ENCODE peak calls at places on chromosomes 7 and 10, in ten cellular contexts. S is left ventricle myocardium inferior; C is IMR-90; X is mammary epithelial cell; Q is CD8-positive, alpha-beta memory T cell; J is HAP-1; V is psoas muscle; L is CD8-positive, alpha-beta T cell; G is body of pancreas; W is neural progenitor cell. T is an unnamed sample. For H3K4me1, the result is how much of the 10 kb centered on the place peaks cover.

GRCh38 chr7:27113991-27114866 is 11.7 kb upstream of the HOXA2 start:
- DNase-seq in S (no peak), C (peak), X (peak), Q (no peak), J (no peak), V (peak), L (no peak), G (no peak), W (no peak), T (no peak)

GRCh38 chr7:141842904-141843303 is 1.6 kb upstream of the PRSS37 start:
- DNase-seq in S (no peak), C (no peak), X (no peak), Q (no peak), J (no peak), V (no peak), L (no peak), G (no peak), W (no peak), T (no peak)

GRCh38 chr7:141043621-141044020 is 28.9 kb upstream of the MRPS33 start:
- DNase-seq in S (no peak), C (no peak), X (no peak), Q (no peak), J (no peak), V (no peak), L (no peak), G (no peak), W (no peak), T (no peak)

GRCh38 chr7:158572000-158572828 is 15.4 kb downstream of the PTPRN2 start:
- DNase-seq in S (no peak), C (no peak), X (no peak), Q (no peak), J (no peak), V (no peak), L (no peak), G (peak), W (peak), T (no peak)

GRCh38 chr10:62037890-62038608 is 136.6 kb downstream of the ARID5B start:
- DNase-seq in S (no peak), C (no peak), X (no peak), Q (no peak), J (peak), V (no peak), L (no peak), G (no peak), W (no peak), T (no peak)

GRCh38 chr7:30348083-30348560 is 63.7 kb downstream of the ZNRF2 start:
- DNase-seq in S (no peak), C (peak), X (peak), Q (peak), J (no peak), V (no peak), L (peak), G (no peak), W (no peak), T (peak)

GRCh38 chr10:63257784-63258183 is 124.7 kb downstream of the NRBF2 start:
- DNase-seq in S (no peak), C (no peak), X (no peak), Q (no peak), J (no peak), V (no peak), L (no peak), G (no peak), W (no peak), T (no peak)

GRCh38 chr7:93747019-93747418 is 143.5 kb downstream of the TFPI2 start:
- DNase-seq in S (no peak), C (no peak), X (no peak), Q (no peak), J (no peak), V (no peak), L (no peak), G (no peak), W (no peak), T (no peak)

GRCh38 chr10:121819049-121819448 is 108.8 kb downstream of the ATE1 start:
- DNase-seq in S (no peak), C (peak), X (no peak), Q (no peak), J (peak), V (no peak), L (no peak), G (no peak), W (no peak), T (no peak)

GRCh38 chr10:49512121-49512809 is 26.7 kb downstream of the ERCC6 start:
- DNase-seq in S (no peak), C (peak), X (peak), Q (peak), J (no peak), V (no peak), L (no peak), G (peak), W (peak), T (peak)

GRCh38 chr7:128904381-128905197 is 5.9 kb downstream of the KCP start:
- DNase-seq in S (no peak), C (peak), X (peak), Q (peak), J (peak), V (no peak), L (no peak), G (no peak), W (peak), T (peak)

GRCh38 chr7:42976371-42976770 is 44.2 kb downstream of the MRPL32 start:
- DNase-seq in S (no peak), C (no peak), X (no peak), Q (no peak), J (no peak), V (no peak), L (no peak), G (no peak), W (no peak), T (no peak)

GRCh38 chr10:97497572-97498075 is 598 bp downstream of the MMS19 start:
- DNase-seq in S (peak), C (peak), X (peak), Q (peak), J (peak), V (peak), L (peak), G (peak), W (peak), T (peak)

GRCh38 chr10:76649723-76650127 is 987.9 kb downstream of the KCNMA1 start:
- DNase-seq in S (no peak), C (peak), X (peak), Q (no peak), J (no peak), V (no peak), L (no peak), G (peak), W (no peak), T (no peak)

GRCh38 chr7:74266191-74266963 is 12.2 kb upstream of the RFC2 start:
- DNase-seq in S (no peak), C (no peak), X (no peak), Q (no peak), J (no peak), V (no peak), L (no peak), G (no peak), W (no peak), T (no peak)

GRCh38 chr10:64112697-64113367 is 591.6 kb downstream of the REEP3 start:
- DNase-seq in S (no peak), C (no peak), X (no peak), Q (no peak), J (no peak), V (no peak), L (no peak), G (no peak), W (no peak), T (no peak)

GRCh38 chr7:15620491-15621185 is 58.8 kb upstream of the AGMO start:
- DNase-seq in S (no peak), C (no peak), X (no peak), Q (no peak), J (no peak), V (no peak), L (no peak), G (no peak), W (no peak), T (peak)

GRCh38 chr10:25725917-25726716 is 207.9 kb upstream of the MYO3A start:
- DNase-seq in S (no peak), C (peak), X (peak), Q (peak), J (peak), V (no peak), L (no peak), G (peak), W (peak), T (peak)

GRCh38 chr10:111360260-111360925 is 283.6 kb downstream of the ADRA2A start:
- DNase-seq in S (peak), C (no peak), X (peak), Q (no peak), J (no peak), V (peak), L (no peak), G (peak), W (peak), T (peak)

GRCh38 chr10:72173635-72174296 is 42.0 kb upstream of the ANAPC16 start:
- DNase-seq in S (no peak), C (peak), X (no peak), Q (no peak), J (no peak), V (no peak), L (no peak), G (no peak), W (no peak), T (no peak)

GRCh38 chr7:107967420-107967819 is 35.5 kb downstream of the LAMB1 start:
- DNase-seq in S (no peak), C (no peak), X (no peak), Q (no peak), J (no peak), V (no peak), L (no peak), G (no peak), W (no peak), T (no peak)

GRCh38 chr7:7693881-7694280 is 24.5 kb downstream of the RPA3 start:
- DNase-seq in S (no peak), C (peak), X (peak), Q (no peak), J (no peak), V (no peak), L (no peak), G (no peak), W (no peak), T (no peak)

GRCh38 chr10:46541017-46541661 is 15.3 kb downstream of the GPRIN2 start:
- DNase-seq in S (peak), C (no peak), X (no peak), Q (no peak), J (no peak), V (peak), L (no peak), G (peak), W (peak), T (peak)

GRCh38 chr7:55156919-55157318 is 138.1 kb downstream of the EGFR start:
- DNase-seq in S (no peak), C (no peak), X (no peak), Q (no peak), J (no peak), V (no peak), L (no peak), G (no peak), W (peak), T (no peak)

GRCh38 chr10:59736749-59737148 is 16.5 kb downstream of the MRLN start:
- DNase-seq in S (no peak), C (no peak), X (no peak), Q (no peak), J (no peak), V (no peak), L (no peak), G (no peak), W (no peak), T (no peak)

GRCh38 chr7:1514993-1515392 is 10.8 kb upstream of the INTS1 start:
- DNase-seq in S (no peak), C (no peak), X (no peak), Q (no peak), J (no peak), V (no peak), L (no peak), G (no peak), W (no peak), T (no peak)

GRCh38 chr10:48836605-48837004 is 103.0 kb downstream of the LRRC18 start:
- DNase-seq in S (peak), C (no peak), X (no peak), Q (no peak), J (no peak), V (no peak), L (no peak), G (no peak), W (no peak), T (no peak)

GRCh38 chr7:94050046-94050445 is 45.9 kb upstream of the BET1 start:
- DNase-seq in S (no peak), C (no peak), X (no peak), Q (no peak), J (no peak), V (no peak), L (no peak), G (no peak), W (no peak), T (no peak)

DNA sequence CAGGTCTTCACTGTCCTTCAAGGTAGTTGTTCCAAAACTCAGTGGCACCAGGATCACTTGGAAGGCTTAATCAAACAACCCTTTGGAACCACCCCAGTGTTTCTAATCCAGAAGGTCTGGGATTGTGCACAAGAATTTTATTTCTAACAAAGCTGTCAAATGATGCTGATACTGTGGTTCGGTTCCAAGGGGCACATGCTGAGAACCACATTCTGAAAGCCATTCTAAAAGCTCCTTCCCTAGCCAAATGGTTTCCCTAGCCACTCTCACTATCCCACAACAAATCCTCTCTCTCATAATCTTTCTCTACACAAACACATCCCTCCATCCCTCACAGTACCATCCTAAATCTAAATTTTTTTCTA is 52.1 kb downstream of the MACC1 start:
- DNase-seq in S (no peak), C (no peak), X (no peak), Q (no peak), J (no peak), V (no peak), L (no peak), G (no peak), W (no peak), T (no peak)
- H3K4me3 ChIP-seq in S (no peak), C (no peak), X (no peak), Q (no peak), J (no peak), V (no peak), L (no peak), G (no peak), W (no peak), T (no peak)

DNA sequence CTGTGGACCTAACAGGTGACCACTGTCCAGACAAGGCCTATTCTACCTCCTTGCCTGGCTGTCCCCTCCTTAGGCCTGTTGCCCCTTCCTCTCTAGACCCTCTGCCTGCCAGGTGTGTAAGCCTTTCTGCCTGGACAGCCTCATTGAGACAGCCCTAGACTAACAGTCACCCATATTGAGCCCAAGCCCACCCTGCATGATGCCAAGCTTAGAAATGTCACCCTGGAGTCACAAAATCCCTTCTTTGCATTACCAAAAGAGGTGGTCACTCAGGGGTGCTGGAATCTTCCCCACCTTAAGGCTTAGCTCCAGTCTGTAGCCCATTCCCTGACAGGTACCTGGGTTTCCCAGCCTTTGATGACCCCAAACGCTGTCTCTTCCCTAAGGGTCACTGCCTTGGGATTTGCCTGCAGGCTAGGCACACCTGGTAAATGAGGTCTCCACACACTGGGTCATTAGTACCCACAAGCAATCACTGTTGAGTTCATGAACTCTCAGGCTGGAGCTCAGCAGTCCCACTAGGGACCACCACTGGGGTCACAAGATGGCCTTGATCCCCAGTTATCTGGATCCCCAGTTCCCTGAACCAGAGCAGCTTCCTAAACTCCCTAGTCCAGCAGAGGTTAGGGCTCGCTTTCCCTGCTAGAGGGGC is 54.9 kb upstream of the CAMK2B start:
- DNase-seq in S (no peak), C (no peak), X (no peak), Q (no peak), J (no peak), V (no peak), L (no peak), G (no peak), W (no peak), T (no peak)
- H3K4me1 ChIP-seq in S (under half), C (half or more), X (under half), Q (under half), J (under half), V (under half), L (under half), G (under half), W (under half), T (under half)

GRCh38 chr7:41467596-41467995 is 235.3 kb downstream of the INHBA start:
- DNase-seq in S (no peak), C (no peak), X (no peak), Q (no peak), J (no peak), V (no peak), L (no peak), G (no peak), W (no peak), T (no peak)

GRCh38 chr7:41478187-41478586 is 224.7 kb downstream of the INHBA start:
- DNase-seq in S (no peak), C (peak), X (no peak), Q (no peak), J (no peak), V (no peak), L (no peak), G (no peak), W (no peak), T (peak)

GRCh38 chr7:41470081-41470480 is 232.8 kb downstream of the INHBA start:
- DNase-seq in S (no peak), C (no peak), X (no peak), Q (no peak), J (no peak), V (no peak), L (no peak), G (no peak), W (no peak), T (no peak)

GRCh38 chr7:41476117-41476803 is 226.6 kb downstream of the INHBA start:
- DNase-seq in S (no peak), C (no peak), X (no peak), Q (no peak), J (no peak), V (no peak), L (no peak), G (no peak), W (no peak), T (no peak)

DNA sequence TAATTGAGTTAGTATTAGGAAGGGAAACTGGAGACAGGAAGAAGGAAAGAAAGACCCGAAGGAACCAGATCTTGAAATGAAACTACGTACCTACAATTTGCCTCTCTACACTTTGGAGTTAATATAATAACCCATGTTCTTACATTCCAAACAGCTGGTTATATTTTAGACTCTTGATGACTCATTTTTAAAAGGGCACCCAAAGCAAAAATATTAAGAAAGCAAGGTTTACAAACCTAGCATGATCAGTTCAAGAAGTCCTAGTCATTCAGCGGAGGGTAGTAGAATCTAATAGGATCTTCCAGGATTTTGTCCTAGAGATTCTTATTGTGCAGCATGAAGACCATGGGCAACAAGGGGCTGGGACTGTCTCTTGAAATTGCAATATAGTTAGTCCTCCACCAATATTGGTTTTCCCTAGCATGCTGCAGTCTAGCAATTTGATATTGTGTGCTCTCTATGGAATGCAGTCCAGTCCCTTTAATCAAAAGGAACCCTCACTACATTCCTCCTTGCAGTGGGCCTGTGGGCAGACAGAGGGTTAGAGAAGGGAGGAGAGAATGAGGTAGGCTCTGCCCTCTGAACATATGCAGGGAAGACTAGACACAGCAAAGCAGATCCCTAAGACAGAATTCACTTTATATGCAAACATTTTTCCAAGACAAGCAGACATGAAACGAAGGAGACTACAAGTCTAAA is 230.3 kb downstream of the INHBA start:
- DNase-seq in S (no peak), C (peak), X (no peak), Q (no peak), J (no peak), V (no peak), L (no peak), G (no peak), W (no peak), T (no peak)
- H3K4me3 ChIP-seq in S (no peak), C (no peak), X (no peak), Q (no peak), J (no peak), V (no peak), L (no peak), G (no peak), W (no peak), T (no peak)

DNA sequence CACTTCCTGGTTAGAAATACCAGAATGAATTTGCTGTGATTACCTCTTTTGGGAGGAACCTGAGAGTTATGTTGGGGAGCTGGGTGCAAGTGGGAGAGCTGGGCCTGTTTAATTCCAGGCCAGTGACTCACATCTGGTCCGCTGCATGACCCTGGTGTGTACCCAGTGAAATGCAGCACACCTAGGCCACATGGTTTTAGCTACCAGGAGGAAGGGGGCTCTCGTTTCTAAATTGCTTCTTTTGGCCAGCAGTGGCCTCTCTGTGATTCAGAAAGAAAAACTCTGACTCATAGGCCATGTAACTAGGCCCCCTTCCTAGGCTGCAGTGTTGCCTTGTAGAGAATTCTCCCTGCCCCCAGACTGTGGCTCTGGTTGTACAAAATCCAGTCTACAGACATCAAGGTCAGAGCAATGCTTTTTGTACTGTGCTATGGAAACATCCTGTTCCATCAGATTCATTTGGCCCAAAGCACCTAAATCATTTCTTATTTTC is 6.7 kb downstream of the AGFG2 start:
- DNase-seq in S (no peak), C (peak), X (peak), Q (no peak), J (no peak), V (no peak), L (peak), G (peak), W (peak), T (peak)
- H3K4me1 ChIP-seq in S (half or more), C (under half), X (under half), Q (half or more), J (under half), V (under half), L (half or more), G (half or more), W (under half), T (under half)

GRCh38 chr10:131980321-131980720 is 1.4 kb downstream of the BNIP3 start:
- DNase-seq in S (no peak), C (no peak), X (no peak), Q (no peak), J (no peak), V (no peak), L (no peak), G (no peak), W (no peak), T (no peak)
- H3K4me3 ChIP-seq in S (peak), C (peak), X (peak), Q (peak), J (peak), V (peak), L (no peak), G (peak), W (peak), T (peak)

T was measured in cardiac muscle cell.